ENCODE peak calls at places on chromosomes 13 and 19, in seven cellular contexts. One of them, this sample, is unnamed.

GRCh38 chr19:47022541-47023447 is 3.2 kb downstream of the NPAS1 start:
- DNase-seq in pancreas: no peak
- DNase-seq in IMR-90: no peak
- DNase-seq in heart right ventricle: no peak
- DNase-seq in esophagus muscularis mucosa: no peak
- DNase-seq in mammary epithelial cell: no peak
- DNase-seq in HL-60: no peak
- DNase-seq in this sample: no peak

GRCh38 chr19:3210347-3211017 is 14.0 kb upstream of the CELF5 start:
- DNase-seq in heart right ventricle: no peak
- DNase-seq in esophagus muscularis mucosa: no peak
- DNase-seq in pancreas: no peak
- DNase-seq in HL-60: no peak
- DNase-seq in IMR-90: no peak
- DNase-seq in mammary epithelial cell: peak; percentile 19
- DNase-seq in this sample: peak; percentile 65

GRCh38 chr13:42575938-42576337 is 2.0 kb downstream of the TNFSF11 start:
- DNase-seq in IMR-90: no peak
- DNase-seq in HL-60: no peak
- DNase-seq in pancreas: no peak
- DNase-seq in esophagus muscularis mucosa: no peak
- DNase-seq in mammary epithelial cell: no peak
- DNase-seq in heart right ventricle: no peak
- DNase-seq in this sample: no peak

GRCh38 chr19:9729162-9729561 is 39.4 kb downstream of the ZNF846 start:
- DNase-seq in mammary epithelial cell: no peak
- DNase-seq in esophagus muscularis mucosa: no peak
- DNase-seq in pancreas: no peak
- DNase-seq in heart right ventricle: no peak
- DNase-seq in HL-60: no peak
- DNase-seq in IMR-90: no peak
- DNase-seq in this sample: no peak

GRCh38 chr19:15869873-15870272 is 28.0 kb downstream of the CYP4F2 start:
- DNase-seq in IMR-90: no peak
- DNase-seq in pancreas: no peak
- DNase-seq in HL-60: peak; percentile 34
- DNase-seq in mammary epithelial cell: no peak
- DNase-seq in esophagus muscularis mucosa: no peak
- DNase-seq in heart right ventricle: no peak
- DNase-seq in this sample: no peak

GRCh38 chr19:17303940-17304267 is 679 bp upstream of the ABHD8 start:
- DNase-seq in IMR-90: no peak
- DNase-seq in heart right ventricle: no peak
- DNase-seq in HL-60: no peak
- DNase-seq in esophagus muscularis mucosa: no peak
- DNase-seq in mammary epithelial cell: no peak
- DNase-seq in pancreas: no peak
- DNase-seq in this sample: no peak

GRCh38 chr13:112928020-112928931 is 40.7 kb upstream of the MCF2L start:
- DNase-seq in pancreas: no peak
- DNase-seq in esophagus muscularis mucosa: no peak
- DNase-seq in mammary epithelial cell: no peak
- DNase-seq in HL-60: no peak
- DNase-seq in IMR-90: no peak
- DNase-seq in heart right ventricle: no peak
- DNase-seq in this sample: no peak

GRCh38 chr19:33022472-33023116 is 42.1 kb downstream of the RHPN2 start:
- DNase-seq in heart right ventricle: no peak
- DNase-seq in pancreas: no peak
- DNase-seq in mammary epithelial cell: no peak
- DNase-seq in esophagus muscularis mucosa: no peak
- DNase-seq in IMR-90: no peak
- DNase-seq in HL-60: no peak
- DNase-seq in this sample: no peak

GRCh38 chr13:101623469-101624209 is 171.2 kb downstream of the ITGBL1 start:
- DNase-seq in mammary epithelial cell: no peak
- DNase-seq in IMR-90: peak; percentile 24
- DNase-seq in HL-60: no peak
- DNase-seq in pancreas: no peak
- DNase-seq in heart right ventricle: no peak
- DNase-seq in esophagus muscularis mucosa: no peak
- DNase-seq in this sample: no peak

GRCh38 chr19:17868669-17869068 is 3.1 kb upstream of the SLC5A5 start:
- DNase-seq in esophagus muscularis mucosa: no peak
- DNase-seq in pancreas: no peak
- DNase-seq in mammary epithelial cell: no peak
- DNase-seq in heart right ventricle: no peak
- DNase-seq in HL-60: no peak
- DNase-seq in IMR-90: no peak
- DNase-seq in this sample: no peak

GRCh38 chr19:39310558-39311311 is 9.9 kb downstream of the LRFN1 start:
- DNase-seq in heart right ventricle: no peak
- DNase-seq in pancreas: no peak
- DNase-seq in esophagus muscularis mucosa: no peak
- DNase-seq in HL-60: no peak
- DNase-seq in IMR-90: no peak
- DNase-seq in mammary epithelial cell: no peak
- DNase-seq in this sample: no peak

GRCh38 chr13:47478985-47479384 is 522.1 kb downstream of the SUCLA2 start:
- DNase-seq in pancreas: no peak
- DNase-seq in IMR-90: no peak
- DNase-seq in HL-60: no peak
- DNase-seq in esophagus muscularis mucosa: no peak
- DNase-seq in mammary epithelial cell: no peak
- DNase-seq in heart right ventricle: no peak
- DNase-seq in this sample: no peak

GRCh38 chr13:47480941-47481340 is 520.1 kb downstream of the SUCLA2 start:
- DNase-seq in esophagus muscularis mucosa: no peak
- DNase-seq in HL-60: no peak
- DNase-seq in pancreas: no peak
- DNase-seq in IMR-90: no peak
- DNase-seq in mammary epithelial cell: no peak
- DNase-seq in heart right ventricle: no peak
- DNase-seq in this sample: no peak

GRCh38 chr13:47480121-47480520 is 521.0 kb downstream of the SUCLA2 start:
- DNase-seq in IMR-90: peak; percentile 96
- DNase-seq in HL-60: no peak
- DNase-seq in esophagus muscularis mucosa: no peak
- DNase-seq in mammary epithelial cell: peak; percentile 76
- DNase-seq in pancreas: no peak
- DNase-seq in heart right ventricle: no peak
- DNase-seq in this sample: no peak

GRCh38 chr13:47481521-47481920 is 519.6 kb downstream of the SUCLA2 start:
- DNase-seq in HL-60: no peak
- DNase-seq in IMR-90: peak; percentile 23
- DNase-seq in heart right ventricle: no peak
- DNase-seq in mammary epithelial cell: no peak
- DNase-seq in esophagus muscularis mucosa: no peak
- DNase-seq in pancreas: no peak
- DNase-seq in this sample: no peak

DNA sequence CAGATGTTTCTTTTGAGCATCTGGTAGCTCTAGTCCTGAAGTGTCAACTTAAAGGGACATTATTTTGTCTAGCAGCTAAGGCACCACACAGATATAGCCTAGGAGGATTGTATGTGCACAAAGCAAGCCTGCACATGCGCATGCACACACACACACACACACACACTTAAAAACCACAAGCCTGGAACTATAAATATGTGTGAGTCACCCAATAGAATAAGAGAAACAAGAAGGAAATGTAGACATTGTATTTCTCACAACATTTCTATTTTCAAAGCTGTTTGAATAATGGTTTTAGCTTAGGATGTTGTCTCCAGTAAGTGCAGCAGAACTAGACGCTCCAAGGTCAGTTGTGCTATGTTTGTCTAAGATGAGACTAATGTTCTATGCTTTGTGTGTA is 516.5 kb downstream of the SUCLA2 start:
- DNase-seq in HL-60: no peak
- DNase-seq in pancreas: no peak
- DNase-seq in esophagus muscularis mucosa: no peak
- DNase-seq in IMR-90: peak; percentile 89
- DNase-seq in heart right ventricle: no peak
- DNase-seq in mammary epithelial cell: peak; percentile 71
- DNase-seq in this sample: no peak
- H3K27ac ChIP-seq in HL-60: no peak overlapping the region
- H3K27ac ChIP-seq in pancreas: no peak overlapping the region
- H3K27ac ChIP-seq in esophagus muscularis mucosa: no peak overlapping the region
- H3K27ac ChIP-seq in IMR-90: no peak overlapping the region
- H3K27ac ChIP-seq in heart right ventricle: no peak overlapping the region
- H3K27ac ChIP-seq in mammary epithelial cell: no peak overlapping the region
- H3K27ac ChIP-seq in this sample: no peak overlapping the region

GRCh38 chr13:27170521-27171243 is 929 bp downstream of the USP12 start:
- DNase-seq in esophagus muscularis mucosa: no peak
- DNase-seq in pancreas: peak; percentile 42
- DNase-seq in IMR-90: no peak
- DNase-seq in heart right ventricle: peak; percentile 38
- DNase-seq in mammary epithelial cell: no peak
- DNase-seq in HL-60: no peak
- DNase-seq in this sample: peak; percentile 8

GRCh38 chr13:27170221-27170520 is 1.4 kb downstream of the USP12 start:
- DNase-seq in pancreas: no peak
- DNase-seq in mammary epithelial cell: peak; percentile 70
- DNase-seq in HL-60: no peak
- DNase-seq in esophagus muscularis mucosa: no peak
- DNase-seq in IMR-90: peak; percentile 84
- DNase-seq in heart right ventricle: no peak
- DNase-seq in this sample: no peak

GRCh38 chr13:27171244-27171829 is at the start of gene USP12:
- DNase-seq in HL-60: no peak
- DNase-seq in mammary epithelial cell: peak; percentile 23
- DNase-seq in IMR-90: peak; percentile 22
- DNase-seq in heart right ventricle: peak; percentile 24
- DNase-seq in pancreas: peak; percentile 25
- DNase-seq in esophagus muscularis mucosa: no peak
- DNase-seq in this sample: peak; percentile 15

GRCh38 chr13:27172495-27172842 is 858 bp upstream of the USP12 start:
- DNase-seq in IMR-90: peak; percentile 63
- DNase-seq in mammary epithelial cell: no peak
- DNase-seq in HL-60: no peak
- DNase-seq in heart right ventricle: peak; percentile 15
- DNase-seq in pancreas: no peak
- DNase-seq in esophagus muscularis mucosa: no peak
- DNase-seq in this sample: no peak

DNA sequence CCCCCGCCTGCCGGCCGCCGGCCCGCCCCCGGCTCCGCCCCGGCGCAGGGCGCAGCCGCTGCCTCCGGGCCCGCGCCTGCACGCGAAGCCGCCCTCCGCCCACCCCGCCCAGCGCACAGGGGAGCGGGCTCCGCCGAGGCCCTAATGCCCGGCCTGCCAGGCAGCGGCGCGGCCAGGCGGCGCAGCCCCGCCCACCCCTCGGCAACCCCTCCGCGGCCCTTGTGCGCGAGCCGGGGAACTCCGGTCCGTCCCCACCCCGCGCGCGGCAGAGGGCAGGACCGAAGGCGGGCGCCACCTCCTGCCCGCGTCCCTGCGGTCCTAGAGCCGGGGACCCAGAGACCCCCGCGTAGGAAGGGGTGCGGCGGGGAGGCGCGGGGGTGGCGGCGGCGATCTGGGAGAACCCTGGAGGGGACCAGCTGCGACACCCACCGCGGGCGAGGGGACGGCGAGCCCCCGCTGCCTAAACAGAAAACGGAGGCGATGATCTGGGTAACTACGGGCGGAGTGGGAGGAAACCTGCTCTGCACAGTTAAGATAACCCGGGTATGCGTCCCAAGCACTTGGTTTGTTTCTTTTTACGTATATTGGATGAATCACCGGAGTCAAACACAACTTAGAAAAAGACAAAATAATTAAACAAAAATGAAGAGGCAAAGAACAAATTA is 351 bp upstream of the USP12 start:
- DNase-seq in HL-60: peak; percentile 64
- DNase-seq in pancreas: peak; percentile 94
- DNase-seq in esophagus muscularis mucosa: no peak
- DNase-seq in heart right ventricle: peak; percentile 90
- DNase-seq in mammary epithelial cell: peak; percentile 88
- DNase-seq in IMR-90: peak; percentile 90
- DNase-seq in this sample: peak; percentile 93
- TF ChIP-seq CTCF in HL-60: no peak
- TF ChIP-seq CTCF in pancreas: no peak
- TF ChIP-seq CTCF in esophagus muscularis mucosa: peak; percentile 46
- TF ChIP-seq CTCF in heart right ventricle: peak; percentile 48
- TF ChIP-seq CTCF in mammary epithelial cell: no peak
- TF ChIP-seq CTCF in IMR-90: peak; percentile 11
- TF ChIP-seq CTCF in this sample: peak; percentile 16

DNA sequence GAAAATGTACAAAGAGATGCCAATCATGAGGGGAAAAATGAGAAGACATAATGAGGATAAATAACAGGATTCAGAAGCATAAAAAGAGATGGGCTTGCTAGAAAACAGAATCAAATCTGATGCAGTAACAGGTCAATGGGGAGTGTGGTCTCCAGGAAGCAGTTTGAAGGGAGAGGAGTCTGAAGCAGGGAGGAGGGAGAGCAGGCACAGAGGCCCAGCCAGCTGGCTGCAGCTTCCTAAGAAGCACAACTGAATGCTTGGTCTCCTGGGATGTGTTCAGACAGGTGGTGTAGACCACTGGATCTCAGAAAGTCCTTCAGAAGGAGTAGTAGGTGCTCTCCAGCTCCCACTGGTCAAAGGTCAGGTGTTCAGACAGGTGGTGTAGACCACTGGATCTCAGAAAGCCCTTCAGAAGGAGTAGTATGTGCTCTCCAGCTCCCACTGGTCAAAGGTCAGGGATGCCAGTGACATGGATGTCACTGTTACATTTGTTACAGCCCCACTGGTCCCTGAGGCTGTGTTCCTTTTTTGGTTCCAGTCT is 68.3 kb upstream of the UBAC2 start:
- DNase-seq in esophagus muscularis mucosa: no peak
- DNase-seq in heart right ventricle: no peak
- DNase-seq in pancreas: no peak
- DNase-seq in HL-60: no peak
- DNase-seq in IMR-90: no peak
- DNase-seq in mammary epithelial cell: no peak
- DNase-seq in this sample: no peak
- H3K27me3 ChIP-seq in esophagus muscularis mucosa: no peaks in the 10 kb centered on the region
- H3K27me3 ChIP-seq in heart right ventricle: no peaks in the 10 kb centered on the region
- H3K27me3 ChIP-seq in pancreas: no peaks in the 10 kb centered on the region
- H3K27me3 ChIP-seq in HL-60: peaks cover 61% of the 10 kb centered on the region
- H3K27me3 ChIP-seq in IMR-90: peaks cover 36% of the 10 kb centered on the region
- H3K27me3 ChIP-seq in mammary epithelial cell: no peaks in the 10 kb centered on the region
- H3K27me3 ChIP-seq in this sample: no peaks in the 10 kb centered on the region

DNA sequence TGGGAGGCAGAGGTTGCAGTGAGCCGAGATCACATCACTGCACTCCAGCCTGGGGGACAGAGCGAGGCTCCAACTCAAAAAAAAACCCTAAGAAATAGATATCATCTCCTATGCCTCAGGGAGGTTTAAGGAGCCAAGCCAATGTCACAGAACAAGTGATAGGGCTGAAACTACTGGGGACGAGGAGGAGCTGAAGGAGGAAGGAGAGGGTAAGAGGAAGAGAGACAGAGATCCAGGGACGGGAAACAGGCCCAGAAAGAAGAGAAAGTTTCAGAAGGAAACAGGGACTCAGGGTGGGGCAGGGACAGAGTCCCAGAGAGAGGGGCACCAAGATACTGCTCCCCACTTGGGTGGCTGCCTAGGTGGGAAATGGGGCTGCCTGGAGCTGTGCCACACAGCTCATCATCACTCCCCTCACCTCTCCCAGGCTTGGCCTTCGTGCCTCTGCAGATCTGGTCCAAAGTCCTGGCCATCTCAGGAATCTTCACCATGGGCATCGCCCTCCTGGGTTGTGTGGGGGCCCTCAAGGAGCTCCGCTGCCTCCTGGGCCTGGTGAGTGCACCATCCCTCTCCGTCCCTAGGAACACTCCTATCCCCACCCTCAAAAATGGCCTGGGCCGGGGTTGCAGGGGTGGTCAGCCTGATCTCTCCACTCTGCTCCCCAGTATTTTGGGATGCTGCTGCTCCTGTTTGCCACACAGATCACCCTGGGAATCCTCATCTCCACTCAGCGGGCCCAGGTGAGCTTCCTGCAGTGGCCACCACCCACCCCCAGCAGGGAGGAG is 1.5 kb downstream of the CD37 start:
- DNase-seq in esophagus muscularis mucosa: peak; percentile 75
- DNase-seq in HL-60: no peak
- DNase-seq in heart right ventricle: no peak
- DNase-seq in IMR-90: no peak
- DNase-seq in pancreas: no peak
- DNase-seq in mammary epithelial cell: no peak
- DNase-seq in this sample: no peak
- H3K27ac ChIP-seq in esophagus muscularis mucosa: no peak overlapping the region
- H3K27ac ChIP-seq in HL-60: no peak overlapping the region
- H3K27ac ChIP-seq in heart right ventricle: no peak overlapping the region
- H3K27ac ChIP-seq in IMR-90: no peak overlapping the region
- H3K27ac ChIP-seq in pancreas: no peak overlapping the region
- H3K27ac ChIP-seq in mammary epithelial cell: no peak overlapping the region
- H3K27ac ChIP-seq in this sample: peak overlapping the region; percentile 87